ENCODE peak calls at places on chromosomes 2 and 18, in five cellular contexts. U is HepG2, R is K562, X is HCT116, Z is GM12878. I is an unnamed sample.

GRCh38 chr2:59301466-59302402 is 1060.6 kb upstream of the FANCL start:
- DNase-seq in U (peak; percentile 67), R (peak; percentile 26), X (peak; percentile 15), Z (no peak), I (no peak)

GRCh38 chr2:39779926-39780325 is 868 bp upstream of the THUMPD2 start:
- DNase-seq in U (no peak), R (peak; percentile 60), X (no peak), Z (no peak), I (no peak)

GRCh38 chr2:28713582-28714292 is 37.9 kb upstream of the PPP1CB start:
- DNase-seq in U (no peak), R (no peak), X (no peak), Z (no peak), I (no peak)

GRCh38 chr2:31420936-31421335 is 6.4 kb upstream of the XDH start:
- DNase-seq in U (no peak), R (no peak), X (no peak), Z (no peak), I (no peak)

GRCh38 chr18:48687694-48688042 is 148.8 kb downstream of the CTIF start:
- DNase-seq in U (no peak), R (no peak), X (no peak), Z (no peak), I (no peak)

GRCh38 chr2:203551653-203552250 is 16.7 kb upstream of the RAPH1 start:
- DNase-seq in U (peak; percentile 30), R (no peak), X (no peak), Z (no peak), I (no peak)

GRCh38 chr2:26840937-26841610 is 6.9 kb upstream of the DPYSL5 start:
- DNase-seq in U (peak; percentile 15), R (peak; percentile 38), X (peak; percentile 15), Z (no peak), I (no peak)

GRCh38 chr2:5070257-5070656 is 621.9 kb upstream of the SOX11 start:
- DNase-seq in U (no peak), R (no peak), X (no peak), Z (no peak), I (no peak)

GRCh38 chr2:181085729-181086128 is 105.3 kb downstream of the UBE2E3 start:
- DNase-seq in U (no peak), R (no peak), X (no peak), Z (no peak), I (no peak)

GRCh38 chr18:62435435-62436031 is 87.3 kb upstream of the ZCCHC2 start:
- DNase-seq in U (peak; percentile 41), R (no peak), X (no peak), Z (no peak), I (no peak)

GRCh38 chr2:236769981-236770671 is 200.5 kb downstream of the ACKR3 start:
- DNase-seq in U (no peak), R (no peak), X (no peak), Z (no peak), I (no peak)
- TF ChIP-seq SRF in U (no peak), R (no peak), X (no peak), Z (no peak), I (no peak)

GRCh38 chr18:2970762-2971659 is 41.9 kb downstream of the LPIN2 start:
- DNase-seq in U (no peak), R (no peak), X (no peak), Z (no peak), I (no peak)
- TF ChIP-seq SRF in U (no peak), R (no peak), X (no peak), Z (no peak), I (no peak)

GRCh38 chr2:18047896-18048657 is 169.6 kb downstream of the KCNS3 start:
- DNase-seq in U (no peak), R (no peak), X (peak; percentile 16), Z (no peak), I (no peak)

GRCh38 chr2:18046017-18046416 is 167.6 kb downstream of the KCNS3 start:
- DNase-seq in U (no peak), R (no peak), X (no peak), Z (no peak), I (no peak)

GRCh38 chr2:18047114-18047695 is 168.7 kb downstream of the KCNS3 start:
- DNase-seq in U (no peak), R (no peak), X (no peak), Z (no peak), I (no peak)

GRCh38 chr2:18045230-18045629 is 166.8 kb downstream of the KCNS3 start:
- DNase-seq in U (no peak), R (no peak), X (no peak), Z (no peak), I (no peak)

DNA sequence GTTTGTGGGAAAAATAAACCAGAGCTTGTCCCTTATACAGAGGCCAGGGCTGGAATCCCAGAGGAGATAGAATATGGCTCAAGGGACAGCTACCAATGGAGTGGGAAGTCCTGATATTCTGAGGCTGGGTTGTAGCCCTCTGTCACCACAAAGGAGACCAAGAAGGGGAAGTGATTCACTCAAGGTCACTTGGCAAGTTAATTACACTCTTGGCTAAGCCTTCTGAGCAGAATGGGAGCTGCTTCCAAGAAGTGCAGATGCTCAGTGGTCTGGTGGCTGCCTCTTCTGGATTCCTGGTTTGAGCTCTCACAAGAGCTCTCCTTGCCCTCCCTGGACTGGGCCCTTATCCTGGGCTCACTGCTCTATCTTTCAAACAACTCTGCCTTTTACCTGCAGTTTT is 168.1 kb downstream of the KCNS3 start:
- DNase-seq in U (no peak), R (no peak), X (no peak), Z (no peak), I (no peak)
- TF ChIP-seq SRF in U (no peak), R (no peak), X (no peak), Z (no peak), I (no peak)

GRCh38 chr2:106159867-106160785 is 34.0 kb downstream of the UXS1 start:
- DNase-seq in U (no peak), R (no peak), X (no peak), Z (no peak), I (no peak)
- TF ChIP-seq SRF in U (no peak), R (no peak), X (no peak), Z (no peak), I (no peak)

GRCh38 chr2:238462782-238463396 is 36.2 kb downstream of the ASB1 start:
- DNase-seq in U (peak; percentile 77), R (peak; percentile 45), X (peak; percentile 40), Z (peak; percentile 13), I (no peak)
- TF ChIP-seq SRF in U (no peak), R (no peak), X (no peak), Z (no peak), I (no peak)

GRCh38 chr2:160425794-160426193 is 67.8 kb downstream of the RBMS1 start:
- DNase-seq in U (no peak), R (no peak), X (no peak), Z (no peak), I (no peak)

GRCh38 chr2:160428425-160428763 is 65.2 kb downstream of the RBMS1 start:
- DNase-seq in U (no peak), R (no peak), X (no peak), Z (no peak), I (no peak)

GRCh38 chr2:160429248-160430000 is 64.2 kb downstream of the RBMS1 start:
- DNase-seq in U (peak; percentile 52), R (peak; percentile 14), X (peak; percentile 56), Z (no peak), I (no peak)

GRCh38 chr2:160426604-160427003 is 67.0 kb downstream of the RBMS1 start:
- DNase-seq in U (no peak), R (no peak), X (no peak), Z (no peak), I (no peak)

DNA sequence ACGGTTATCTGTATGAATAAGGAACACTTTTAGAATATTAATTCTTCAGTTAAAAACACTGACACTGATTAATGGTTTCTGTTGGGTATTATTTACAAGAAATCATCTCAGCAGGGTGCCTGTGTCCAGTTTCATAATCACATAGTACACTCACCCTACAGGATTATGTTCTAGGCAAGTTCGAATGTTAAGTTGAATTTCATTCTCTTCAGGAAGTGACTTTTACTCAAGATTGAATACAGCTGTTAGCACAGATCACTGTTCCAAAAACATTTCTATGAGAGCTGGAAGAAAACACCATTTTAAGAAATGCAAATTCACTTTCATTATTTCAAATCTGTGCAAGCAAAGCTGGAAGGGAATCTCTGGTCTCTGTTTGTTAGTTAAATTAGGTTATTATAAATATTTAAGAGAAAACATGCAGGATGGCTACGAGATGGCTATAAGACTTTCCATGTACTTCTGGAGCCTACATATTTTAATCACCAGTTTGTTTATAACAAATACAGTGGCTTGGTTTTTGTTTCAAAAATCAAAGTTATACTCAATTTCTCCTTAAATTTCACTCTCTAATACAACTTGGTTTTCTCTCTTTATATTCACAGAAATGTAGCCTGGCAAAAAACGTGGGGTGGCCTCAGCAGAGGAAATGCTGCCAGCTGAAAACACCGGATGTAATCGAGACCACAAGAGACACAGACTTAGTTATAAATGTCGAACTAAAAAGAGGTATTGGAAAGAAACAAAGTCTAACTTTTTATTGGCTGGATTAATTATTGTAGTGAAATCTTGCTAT is 65.8 kb downstream of the RBMS1 start:
- DNase-seq in U (no peak), R (no peak), X (no peak), Z (no peak), I (no peak)
- TF ChIP-seq SRF in U (no peak), R (no peak), X (no peak), Z (no peak), I (no peak)

GRCh38 chr2:222756951-222757645 is 85.6 kb downstream of the MOGAT1 start:
- DNase-seq in U (no peak), R (no peak), X (peak; percentile 24), Z (no peak), I (no peak)

GRCh38 chr2:222754324-222754723 is 82.9 kb downstream of the MOGAT1 start:
- DNase-seq in U (no peak), R (no peak), X (no peak), Z (no peak), I (no peak)

GRCh38 chr2:222753251-222753824 is 81.9 kb downstream of the MOGAT1 start:
- DNase-seq in U (no peak), R (no peak), X (no peak), Z (no peak), I (no peak)

GRCh38 chr2:222752731-222753130 is 81.3 kb downstream of the MOGAT1 start:
- DNase-seq in U (no peak), R (no peak), X (no peak), Z (no peak), I (no peak)

GRCh38 chr2:222756362-222756831 is 84.9 kb downstream of the MOGAT1 start:
- DNase-seq in U (peak; percentile 35), R (no peak), X (no peak), Z (no peak), I (no peak)
- TF ChIP-seq SRF in U (no peak), R (no peak), X (no peak), Z (no peak), I (no peak)

DNA sequence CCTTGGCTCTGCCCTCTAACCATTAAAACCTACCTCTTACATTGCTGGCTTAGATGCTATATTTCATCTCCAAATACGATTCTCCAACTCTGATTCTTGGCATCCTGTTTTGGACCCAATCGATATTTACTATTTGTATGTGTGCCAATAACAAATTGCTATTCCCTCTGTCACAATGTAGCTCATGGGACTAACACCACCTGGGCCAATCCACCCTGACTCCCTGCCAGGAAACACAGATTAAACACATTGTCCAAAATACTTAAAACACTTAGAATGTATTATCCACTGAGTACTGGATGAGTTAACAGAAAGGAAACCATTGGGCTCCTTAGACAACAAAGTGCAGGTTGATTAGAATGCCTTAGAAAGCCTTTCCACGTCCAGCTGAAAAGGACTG is 79.5 kb upstream of the ARHGAP28 start:
- DNase-seq in U (no peak), R (no peak), X (no peak), Z (no peak), I (no peak)
- TF ChIP-seq SRF in U (no peak), R (no peak), X (no peak), Z (no peak), I (no peak)

I was measured in H1.